ENCODE peak calls at places on chromosomes 4 and X, in seven cellular contexts. L is retinal pigment epithelial cell, U is ovary, V is mucosa of descending colon, Z is epithelial cell of esophagus, F is fibroblast of the aortic adventitia, R is tibial artery. M is an unnamed sample.

GRCh38 chr4:182917182-182918043 is at the start of gene DCTD:
- DNase-seq in F (peak; percentile 46), R (peak; percentile 74), Z (peak; percentile 66), V (peak; percentile 90), U (peak; percentile 87), L (no peak), M (peak; percentile 75)

GRCh38 chr4:148216866-148217814 is 225.1 kb downstream of the NR3C2 start:
- DNase-seq in L (no peak), R (no peak), V (no peak), F (peak; percentile 7), Z (no peak), U (no peak), M (peak; percentile 8)

GRCh38 chr4:20353646-20354045 is 101.9 kb downstream of the SLIT2 start:
- DNase-seq in U (no peak), F (no peak), V (no peak), R (no peak), L (no peak), Z (no peak), M (no peak)

GRCh38 chrX:108732630-108733321 is 3.6 kb downstream of the IRS4 start:
- DNase-seq in R (no peak), V (no peak), L (no peak), U (peak; percentile 46), Z (peak; percentile 3), F (no peak), M (no peak)

GRCh38 chr4:150816491-150816890 is 198.6 kb downstream of the LRBA start:
- DNase-seq in R (no peak), L (no peak), F (peak; percentile 55), U (no peak), Z (no peak), V (no peak), M (no peak)

GRCh38 chr4:174198396-174199179 is 84.9 kb downstream of the FBXO8 start:
- DNase-seq in U (no peak), L (peak; percentile 34), Z (peak; percentile 47), V (no peak), R (no peak), F (peak; percentile 98), M (peak; percentile 78)

GRCh38 chrX:154596290-154596929 is 11.5 kb downstream of the CTAG1A start:
- DNase-seq in U (no peak), F (peak; percentile 47), L (peak; percentile 83), R (no peak), Z (peak; percentile 87), V (no peak), M (peak; percentile 94)

GRCh38 chrX:77785746-77786548 is at the start of gene ATRX:
- DNase-seq in Z (peak; percentile 76), F (peak; percentile 77), L (peak; percentile 38), R (peak; percentile 63), U (peak; percentile 73), V (peak; percentile 77), M (peak; percentile 72)

GRCh38 chr4:87804871-87805270 is 5.5 kb downstream of the IBSP start:
- DNase-seq in Z (peak; percentile 17), R (no peak), U (no peak), L (no peak), F (no peak), V (no peak), M (no peak)

GRCh38 chr4:54225671-54226398 is 3.3 kb upstream of the PDGFRA start:
- DNase-seq in F (peak; percentile 59), V (no peak), Z (no peak), L (no peak), R (no peak), U (peak; percentile 60), M (peak; percentile 29)

GRCh38 chrX:21813612-21814368 is 25.6 kb upstream of the MBTPS2 start:
- DNase-seq in L (no peak), R (no peak), F (no peak), U (no peak), V (no peak), Z (no peak), M (no peak)

GRCh38 chr4:189792819-189793618 is 147.7 kb upstream of the FRG1 start:
- DNase-seq in F (peak; percentile 5), L (peak; percentile 0), V (no peak), Z (peak; percentile 70), U (peak; percentile 88), R (peak; percentile 27), M (peak; percentile 67)

DNA sequence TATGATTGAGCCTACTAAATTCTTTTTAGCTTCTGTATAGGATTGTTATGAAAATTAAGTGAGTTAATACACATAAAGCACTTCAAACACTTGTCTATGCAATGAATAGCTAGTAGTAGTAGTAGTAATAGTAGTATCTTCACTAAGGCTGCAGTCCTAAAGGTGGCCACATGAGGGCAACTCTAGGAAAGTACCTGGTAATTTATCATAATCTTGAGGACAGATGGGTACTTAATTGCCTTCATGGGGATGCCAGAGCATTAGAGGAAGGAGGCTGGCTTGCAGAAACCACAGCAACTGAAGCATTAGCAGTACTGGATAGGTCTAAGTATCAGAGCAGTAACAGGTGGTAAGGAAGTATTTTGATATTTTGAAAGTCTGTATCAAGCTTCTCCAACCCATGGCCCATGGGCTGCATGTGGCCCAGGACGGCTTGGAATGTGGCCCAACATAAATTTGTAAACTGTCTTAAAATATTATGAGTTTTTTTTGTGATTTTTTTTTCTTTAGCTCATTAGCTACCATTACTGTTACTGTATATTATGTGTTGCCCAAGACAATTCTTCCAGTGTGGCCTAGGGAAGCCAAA is 17.3 kb downstream of the NIPAL1 start:
- DNase-seq in Z (peak; percentile 53), R (no peak), V (no peak), F (peak; percentile 16), L (no peak), U (no peak), M (no peak)
- TF ChIP-seq CTCF in Z (peak; percentile 76), R (no peak), V (no peak), F (peak; percentile 62), L (peak; percentile 61), U (no peak), M (peak; percentile 61)

GRCh38 chr4:98643760-98644159 is 14.7 kb downstream of the TSPAN5 start:
- DNase-seq in L (no peak), U (no peak), V (no peak), F (no peak), Z (no peak), R (no peak), M (no peak)

GRCh38 chr4:98639523-98639922 is 18.9 kb downstream of the TSPAN5 start:
- DNase-seq in V (no peak), L (no peak), R (no peak), F (peak; percentile 51), Z (no peak), U (no peak), M (no peak)

GRCh38 chr4:98642991-98643426 is 15.4 kb downstream of the TSPAN5 start:
- DNase-seq in Z (peak; percentile 96), U (no peak), F (peak; percentile 61), V (no peak), R (no peak), L (no peak), M (no peak)

GRCh38 chr4:98641393-98641792 is 17.0 kb downstream of the TSPAN5 start:
- DNase-seq in F (no peak), R (no peak), V (no peak), L (no peak), U (no peak), Z (no peak), M (no peak)

DNA sequence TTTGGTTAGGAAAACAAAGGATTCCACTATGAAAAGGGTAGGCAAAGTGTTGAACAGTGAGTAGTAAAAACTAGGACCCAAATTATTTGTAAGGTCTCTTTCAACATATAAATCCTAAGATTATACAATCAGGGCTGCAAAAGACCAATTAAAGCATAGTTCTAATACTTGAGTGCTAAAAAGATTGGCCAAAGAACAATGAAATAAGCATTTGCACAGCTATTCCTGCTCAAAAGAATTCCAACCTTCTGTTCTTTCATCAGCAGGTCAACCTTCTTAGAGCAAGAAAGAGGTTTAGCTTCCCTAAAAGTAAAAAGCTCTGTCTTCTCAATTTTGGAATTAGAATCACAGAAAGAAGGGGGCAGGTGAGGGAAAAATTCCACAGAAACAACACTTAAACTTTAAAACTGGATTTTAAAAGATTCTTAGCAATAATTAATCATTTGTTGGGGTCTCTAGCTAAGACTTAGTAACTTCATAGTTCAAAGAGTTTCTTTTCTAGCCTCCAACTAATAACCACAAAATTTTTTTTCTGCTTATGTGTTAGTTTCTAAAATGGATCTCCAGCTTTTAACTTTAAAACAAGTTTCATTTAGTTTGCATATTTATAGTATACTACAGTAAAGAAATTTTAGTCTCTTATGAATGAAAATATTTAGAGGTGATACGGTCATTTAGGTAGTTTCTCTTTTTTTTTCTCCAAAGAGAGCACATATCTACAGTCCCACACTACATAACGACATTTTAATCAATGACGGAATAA is 16.3 kb downstream of the TSPAN5 start:
- DNase-seq in F (peak; percentile 32), R (no peak), U (no peak), Z (no peak), V (no peak), L (peak; percentile 63), M (peak; percentile 56)
- H3K4me3 ChIP-seq in F (no peak overlapping the region), R (no peak overlapping the region), U (no peak overlapping the region), Z (no peak overlapping the region), V (no peak overlapping the region), L (no peak overlapping the region), M (no peak overlapping the region)

GRCh38 chr4:132557660-132558059 is 591.4 kb upstream of the PCDH10 start:
- DNase-seq in V (no peak), U (no peak), R (no peak), L (no peak), Z (peak; percentile 38), F (no peak), M (no peak)
- TF ChIP-seq CTCF in V (no peak), U (no peak), R (no peak), L (peak; percentile 42), Z (peak; percentile 41), F (no peak), M (no peak)

GRCh38 chr4:83110970-83111369 is 3.6 kb downstream of the PLAC8 start:
- DNase-seq in F (no peak), V (no peak), L (no peak), U (no peak), R (no peak), Z (no peak), M (no peak)
- H3K4me3 ChIP-seq in F (no peak overlapping the region), V (no peak overlapping the region), L (no peak overlapping the region), U (no peak overlapping the region), R (no peak overlapping the region), Z (no peak overlapping the region), M (no peak overlapping the region)

GRCh38 chr4:13821522-13821921 is 194.0 kb upstream of the BOD1L1 start:
- DNase-seq in U (no peak), V (no peak), F (no peak), Z (no peak), L (no peak), R (no peak), M (peak; percentile 8)
- TF ChIP-seq CTCF in U (no peak), V (no peak), F (no peak), Z (no peak), L (no peak), R (no peak), M (no peak)

DNA sequence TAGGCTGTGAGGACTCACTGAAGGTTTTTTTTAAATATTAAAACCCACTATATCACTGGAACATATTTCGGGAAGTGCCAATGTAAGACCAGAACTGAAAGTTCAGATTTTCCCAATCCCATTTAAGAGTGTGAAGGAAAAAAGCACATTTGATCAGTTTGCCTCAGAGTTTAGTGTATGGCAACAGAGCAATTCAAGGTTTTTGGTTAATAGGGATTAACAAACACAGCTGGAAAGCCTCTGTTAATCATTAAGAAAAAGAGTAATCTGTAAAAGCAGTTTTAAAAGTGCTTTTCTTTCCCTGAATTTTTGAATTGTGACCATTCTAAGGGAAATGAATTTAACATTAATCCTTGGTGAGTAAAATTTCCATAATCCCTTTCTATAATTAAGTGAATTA is 60.4 kb downstream of the NPY5R start:
- DNase-seq in R (no peak), L (no peak), U (no peak), Z (no peak), F (no peak), V (no peak), M (no peak)
- H3K4me3 ChIP-seq in R (peak overlapping the region; percentile 20), L (peak overlapping the region; percentile 30), U (no peak overlapping the region), Z (no peak overlapping the region), F (no peak overlapping the region), V (no peak overlapping the region), M (no peak overlapping the region)

M was measured in AG10803.